ENCODE peak calls at places on chromosomes 5 and 9, in seven cellular contexts. O is PC-9; H is psoas muscle; E is CD8-positive, alpha-beta T cell; T is IMR-90; M is lower lobe of right lung; N is esophagus muscularis mucosa. B is an unnamed sample.

GRCh38 chr5:776862-777711 is 7.4 kb downstream of the ZDHHC11B start:
- DNase-seq in N (peak), T (no peak), O (no peak), H (peak), E (no peak), M (no peak), B (no peak)

GRCh38 chr9:28620661-28621060 is 1047.4 kb upstream of the C9orf72 start:
- DNase-seq in N (no peak), T (no peak), E (no peak), M (no peak), H (no peak), O (no peak), B (no peak)

GRCh38 chr5:130868186-130868821 is 296.8 kb downstream of the HINT1 start:
- DNase-seq in M (no peak), O (no peak), T (no peak), N (no peak), E (no peak), H (no peak), B (no peak)

GRCh38 chr5:61311836-61312808 is 19.9 kb upstream of the ZSWIM6 start:
- DNase-seq in E (no peak), T (peak), N (no peak), O (peak), H (no peak), M (no peak), B (no peak)

GRCh38 chr9:99803694-99804093 is 18.0 kb upstream of the NR4A3 start:
- DNase-seq in T (peak), O (no peak), E (no peak), H (no peak), M (no peak), N (no peak), B (no peak)

GRCh38 chr9:129469188-129469987 is 151.5 kb downstream of the C9orf50 start:
- DNase-seq in E (no peak), M (no peak), O (no peak), N (no peak), H (no peak), T (no peak), B (no peak)

GRCh38 chr9:35944173-35944572 is 13.8 kb downstream of the OR2S2 start:
- DNase-seq in M (no peak), E (no peak), H (no peak), T (no peak), O (no peak), N (no peak), B (no peak)

GRCh38 chr9:123482295-123482970 is 126.4 kb downstream of the CRB2 start:
- DNase-seq in E (no peak), N (no peak), O (no peak), M (no peak), H (no peak), T (no peak), B (no peak)

GRCh38 chr9:134187110-134187531 is 22.8 kb upstream of the RNU6ATAC start:
- DNase-seq in O (no peak), E (no peak), N (no peak), T (no peak), H (peak), M (peak), B (no peak)
- TF ChIP-seq CTCF in O (no peak), E (no peak), N (no peak), T (no peak), H (no peak), M (no peak), B (no peak)

GRCh38 chr5:159048298-159048697 is 51.4 kb downstream of the EBF1 start:
- DNase-seq in T (no peak), O (no peak), M (no peak), H (no peak), N (no peak), E (no peak), B (no peak)

GRCh38 chr5:159052282-159053011 is 47.3 kb downstream of the EBF1 start:
- DNase-seq in M (no peak), H (no peak), N (no peak), T (no peak), O (no peak), E (no peak), B (no peak)

GRCh38 chr5:159051431-159052281 is 48.1 kb downstream of the EBF1 start:
- DNase-seq in E (no peak), O (no peak), N (no peak), H (peak), M (peak), T (no peak), B (peak)

GRCh38 chr5:159050408-159051091 is 49.2 kb downstream of the EBF1 start:
- DNase-seq in N (no peak), T (peak), E (no peak), H (no peak), O (no peak), M (no peak), B (no peak)

DNA sequence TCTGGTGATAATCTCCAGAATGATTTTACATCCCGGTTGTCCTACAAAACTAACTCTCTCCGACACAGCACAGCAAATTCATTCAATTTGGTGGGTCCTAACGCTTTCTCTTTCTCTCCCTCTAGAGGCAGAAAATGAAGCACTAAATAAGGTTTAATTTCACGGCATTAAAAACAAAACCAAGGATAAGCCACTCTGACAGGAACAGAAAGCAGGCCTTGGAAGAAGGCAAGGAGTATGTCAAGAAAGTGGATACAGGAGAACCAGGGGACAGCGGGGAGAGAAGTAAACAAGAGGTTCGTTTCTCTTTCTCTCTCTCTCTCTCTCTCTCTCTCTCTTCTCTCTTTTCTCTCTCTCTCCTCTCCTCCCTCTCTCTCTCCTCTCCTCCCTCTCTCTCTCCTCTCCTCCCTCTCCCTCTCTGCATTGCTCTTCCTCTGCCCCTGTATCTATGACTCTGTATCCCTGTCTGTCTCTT is 49.8 kb downstream of the EBF1 start:
- DNase-seq in E (no peak), H (no peak), M (no peak), T (peak), N (no peak), O (no peak), B (peak)
- TF ChIP-seq CTCF in E (no peak), H (peak), M (peak), T (peak), N (peak), O (no peak), B (peak)

DNA sequence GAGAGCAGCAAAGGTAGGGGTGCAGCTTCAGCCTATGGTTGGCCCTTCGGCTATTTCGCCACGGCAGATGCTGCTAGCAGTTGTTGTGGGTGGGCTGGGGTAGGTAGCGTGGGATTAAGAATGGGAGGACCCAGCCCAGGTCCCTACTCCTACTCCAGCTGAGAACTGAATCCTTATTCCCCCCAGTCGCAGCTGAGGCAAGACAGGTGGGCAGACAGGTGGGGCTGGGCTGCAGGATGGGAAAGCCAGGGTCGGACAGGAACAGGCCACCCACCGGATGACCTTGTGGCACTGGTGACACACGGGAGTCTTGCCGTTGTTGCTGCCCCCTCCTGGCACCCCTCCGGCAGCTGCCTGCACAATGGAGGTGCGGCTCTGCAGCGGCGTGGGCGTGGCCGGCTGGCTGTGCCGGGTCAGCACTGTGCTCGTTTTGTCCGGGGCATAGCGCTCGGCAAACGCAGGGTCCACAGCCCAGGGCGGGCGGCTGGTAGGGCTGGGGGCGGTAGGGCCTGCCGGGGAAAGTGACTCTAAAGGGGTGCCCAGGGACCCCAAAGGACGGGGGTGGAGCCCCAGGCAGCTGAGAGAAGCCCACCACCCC is 8.2 kb downstream of the PDLIM7 start:
- DNase-seq in H (no peak), E (no peak), M (no peak), T (no peak), O (no peak), N (no peak), B (no peak)
- TF ChIP-seq CTCF in H (no peak), E (no peak), M (no peak), T (no peak), O (no peak), N (peak), B (peak)

DNA sequence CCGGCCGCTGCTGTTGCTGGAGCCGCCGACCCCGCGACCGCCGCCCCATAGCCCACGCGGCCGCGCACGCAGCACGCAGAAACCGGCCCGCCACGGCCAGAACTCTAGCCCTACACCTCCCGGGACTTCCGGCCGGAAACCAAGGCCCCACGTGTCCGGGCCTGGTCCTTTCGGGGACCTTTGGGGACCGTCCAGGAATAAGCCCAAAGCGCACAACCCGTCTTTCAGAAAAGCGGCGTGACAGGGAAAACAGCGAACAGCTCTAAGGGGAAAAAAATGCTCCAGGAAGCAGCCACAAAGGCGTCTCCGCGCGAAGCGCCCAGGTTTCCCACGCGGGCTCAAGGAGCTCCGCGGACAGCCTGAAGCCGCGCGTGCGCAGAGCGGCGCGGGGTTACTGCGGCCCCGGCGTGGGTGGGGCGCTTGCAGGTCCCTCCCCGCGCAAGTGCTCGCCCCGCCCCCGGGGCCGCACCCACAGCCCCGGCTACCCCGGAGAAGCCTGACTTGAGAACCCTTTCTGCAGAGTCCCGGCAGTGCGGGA is at the start of the genes NSUN2 and SRD5A1:
- DNase-seq in E (peak), N (peak), T (peak), O (peak), M (peak), H (peak), B (peak)
- TF ChIP-seq CTCF in E (no peak), N (no peak), T (no peak), O (no peak), M (no peak), H (no peak), B (no peak)

GRCh38 chr5:108381034-108381954 is 604 bp downstream of the FBXL17 start:
- DNase-seq in T (peak), H (peak), O (peak), E (peak), M (peak), N (peak), B (peak)
- TF ChIP-seq CTCF in T (no peak), H (no peak), O (no peak), E (no peak), M (no peak), N (no peak), B (no peak)

GRCh38 chr5:9920696-9921095 is 290.5 kb upstream of the TAS2R1 start:
- DNase-seq in E (no peak), N (no peak), T (no peak), H (no peak), O (no peak), M (no peak), B (no peak)
- TF ChIP-seq CTCF in E (no peak), N (no peak), T (no peak), H (no peak), O (no peak), M (no peak), B (no peak)

DNA sequence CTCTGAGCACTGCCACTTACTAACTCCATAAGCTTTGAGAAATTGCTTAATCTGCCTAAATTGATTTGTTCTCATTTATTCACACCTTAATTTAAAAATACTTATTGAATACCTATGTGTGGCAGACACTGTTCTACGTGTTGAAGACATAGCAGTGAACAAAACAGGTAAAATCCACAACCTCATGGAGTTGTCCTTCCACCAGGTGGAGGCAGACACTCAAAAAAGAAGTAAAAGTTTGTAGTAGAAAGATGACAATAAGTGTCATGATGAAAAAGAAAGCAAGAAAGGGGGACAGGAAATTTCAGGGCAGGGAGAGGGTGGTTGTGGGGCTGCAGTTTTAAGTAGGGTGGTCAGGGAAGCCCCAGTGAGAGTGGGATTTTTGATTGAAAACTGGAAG is 94.9 kb downstream of the SREK1 start:
- DNase-seq in O (no peak), M (no peak), E (no peak), H (no peak), T (no peak), N (no peak), B (no peak)
- TF ChIP-seq CTCF in O (peak), M (no peak), E (no peak), H (no peak), T (peak), N (no peak), B (peak)

GRCh38 chr9:126510564-126510963 is 103.2 kb upstream of the LMX1B start:
- DNase-seq in O (no peak), H (no peak), E (no peak), T (no peak), N (no peak), M (no peak), B (no peak)
- TF ChIP-seq CTCF in O (no peak), H (no peak), E (no peak), T (no peak), N (no peak), M (no peak), B (no peak)

DNA sequence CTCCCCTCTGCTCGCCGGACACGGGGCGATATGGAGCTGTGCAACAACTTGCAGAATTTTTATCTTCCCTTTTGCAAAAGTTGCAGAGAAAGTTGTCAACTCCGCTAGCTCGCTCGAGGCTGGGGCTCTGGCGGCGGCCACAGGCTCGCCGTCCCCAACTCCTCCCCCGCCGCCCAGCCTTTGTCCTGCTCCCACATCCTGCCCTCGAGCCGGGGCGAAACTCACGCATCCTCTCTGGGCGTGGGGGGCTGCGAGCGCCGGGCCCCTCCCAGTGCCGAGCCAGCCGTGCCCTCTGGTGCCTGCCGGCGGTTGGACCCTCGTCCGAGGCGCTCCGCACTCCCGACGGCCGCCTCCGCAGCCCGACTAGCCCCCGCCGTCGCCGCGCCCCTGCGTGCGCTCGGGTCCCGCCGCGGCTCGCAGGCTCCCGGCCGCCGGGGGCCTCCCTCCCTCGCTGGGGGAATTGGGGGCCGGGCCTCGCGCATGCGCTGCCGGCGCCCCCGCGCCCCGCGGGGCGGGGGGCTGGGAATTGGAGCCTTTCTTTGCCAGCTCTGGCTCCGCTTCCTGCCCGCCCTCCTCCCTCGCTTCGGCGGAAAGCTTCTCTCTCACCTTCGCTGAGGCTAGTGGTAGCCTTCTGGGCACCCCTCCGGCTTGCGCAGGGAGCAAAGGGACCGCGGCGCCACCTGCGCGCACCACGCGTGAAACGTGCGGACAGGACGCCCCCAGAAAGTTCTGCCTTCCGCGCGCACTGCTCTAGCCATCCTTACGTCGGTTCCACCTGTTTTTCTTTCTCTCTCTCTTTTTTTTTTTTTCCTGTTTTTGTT is at the start of gene CCNJL:
- DNase-seq in E (no peak), O (peak), N (no peak), H (peak), M (peak), T (peak), B (peak)
- TF ChIP-seq CTCF in E (no peak), O (no peak), N (no peak), H (no peak), M (no peak), T (no peak), B (no peak)

GRCh38 chr9:95045751-95046150 is 271.8 kb downstream of the FANCC start:
- DNase-seq in H (no peak), E (no peak), N (no peak), M (no peak), O (no peak), T (no peak), B (no peak)

GRCh38 chr9:95048225-95049087 is 269.1 kb downstream of the FANCC start:
- DNase-seq in M (peak), H (peak), O (peak), T (no peak), N (no peak), E (peak), B (peak)

GRCh38 chr9:95043826-95044225 is 273.7 kb downstream of the FANCC start:
- DNase-seq in N (no peak), M (no peak), T (no peak), H (no peak), O (no peak), E (no peak), B (no peak)

GRCh38 chr9:95047452-95048224 is 269.9 kb downstream of the FANCC start:
- DNase-seq in E (no peak), H (no peak), O (no peak), N (no peak), M (no peak), T (no peak), B (no peak)

DNA sequence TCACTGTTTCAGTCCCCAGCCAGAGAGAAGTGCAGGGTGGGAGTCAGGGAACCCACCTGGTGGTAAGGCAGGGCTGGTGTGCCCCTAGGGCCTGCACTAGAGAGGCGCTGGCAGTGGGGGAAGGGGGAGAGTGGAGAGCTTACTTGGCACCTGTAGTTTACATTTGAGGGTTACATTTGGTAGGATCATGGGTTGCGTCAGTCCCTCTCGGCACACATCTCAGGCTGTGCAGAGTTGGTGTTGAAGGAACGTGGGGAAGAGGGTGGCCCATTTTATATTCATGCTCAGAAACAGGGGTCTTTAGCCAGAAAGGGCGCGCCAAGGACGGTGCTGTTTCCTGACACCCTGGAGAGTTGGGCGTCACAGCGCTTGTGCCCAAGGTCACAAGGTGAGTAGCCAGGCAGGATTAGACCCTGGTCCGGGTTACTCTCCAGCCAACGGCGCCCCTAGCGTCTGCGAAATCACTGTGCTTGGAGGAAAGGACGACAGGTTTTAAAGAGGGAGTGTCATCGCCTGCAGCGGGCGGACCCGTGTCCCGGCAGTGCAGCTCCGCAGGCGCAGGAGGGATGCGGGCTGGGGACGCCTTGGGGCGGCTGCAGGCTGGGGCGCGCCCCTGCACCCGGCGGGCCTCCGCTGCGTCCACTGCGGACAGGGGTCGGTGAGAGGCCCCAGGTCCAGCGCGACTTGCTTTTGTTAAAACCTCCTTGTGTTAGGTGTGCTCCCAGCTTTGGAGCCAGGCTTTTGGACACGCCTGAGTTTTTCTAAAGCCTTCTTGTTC is 272.6 kb downstream of the FANCC start:
- DNase-seq in N (no peak), H (peak), M (peak), O (no peak), T (no peak), E (no peak), B (peak)
- TF ChIP-seq CTCF in N (peak), H (peak), M (no peak), O (no peak), T (peak), E (no peak), B (peak)